ENCODE peak calls at places on chromosomes 11 and 22, in nine cellular contexts. One of them, this sample, is unnamed.

GRCh38 chr11:120807414-120808150 is 216.3 kb upstream of the TBCEL start:
- DNase-seq in HEK293T: no peak
- DNase-seq in heart left ventricle: no peak
- DNase-seq in Calu3: peak
- DNase-seq in caudate nucleus: no peak
- DNase-seq in DMS53: peak
- DNase-seq in skeletal muscle cell: peak
- DNase-seq in activated T-cell treated with anti-CD3 and anti-CD28 coated beads for 24 hours: no peak
- DNase-seq in cardiac muscle cell: no peak
- DNase-seq in this sample: no peak

GRCh38 chr11:6258571-6258998 is 1.1 kb upstream of the CCKBR start:
- DNase-seq in HEK293T: peak
- DNase-seq in heart left ventricle: no peak
- DNase-seq in Calu3: no peak
- DNase-seq in caudate nucleus: peak
- DNase-seq in DMS53: peak
- DNase-seq in skeletal muscle cell: no peak
- DNase-seq in activated T-cell treated with anti-CD3 and anti-CD28 coated beads for 24 hours: no peak
- DNase-seq in cardiac muscle cell: peak
- DNase-seq in this sample: no peak

GRCh38 chr11:6233984-6234313 is 487 bp downstream of the FHIP1B start:
- DNase-seq in HEK293T: no peak
- DNase-seq in heart left ventricle: no peak
- DNase-seq in Calu3: peak
- DNase-seq in caudate nucleus: no peak
- DNase-seq in DMS53: peak
- DNase-seq in skeletal muscle cell: no peak
- DNase-seq in activated T-cell treated with anti-CD3 and anti-CD28 coated beads for 24 hours: no peak
- DNase-seq in cardiac muscle cell: no peak
- DNase-seq in this sample: no peak

GRCh38 chr11:36053901-36054300 is 110.0 kb downstream of the LDLRAD3 start:
- DNase-seq in HEK293T: no peak
- DNase-seq in heart left ventricle: no peak
- DNase-seq in Calu3: no peak
- DNase-seq in caudate nucleus: no peak
- DNase-seq in DMS53: no peak
- DNase-seq in skeletal muscle cell: no peak
- DNase-seq in activated T-cell treated with anti-CD3 and anti-CD28 coated beads for 24 hours: no peak
- DNase-seq in cardiac muscle cell: no peak
- DNase-seq in this sample: no peak

GRCh38 chr22:36156515-36157419 is 3.8 kb downstream of the APOL3 start:
- DNase-seq in HEK293T: no peak
- DNase-seq in heart left ventricle: peak
- DNase-seq in Calu3: peak
- DNase-seq in caudate nucleus: peak
- DNase-seq in DMS53: peak
- DNase-seq in skeletal muscle cell: peak
- DNase-seq in activated T-cell treated with anti-CD3 and anti-CD28 coated beads for 24 hours: peak
- DNase-seq in cardiac muscle cell: peak
- DNase-seq in this sample: peak

GRCh38 chr11:14980854-14981253 is 8.7 kb upstream of the CALCA start:
- DNase-seq in HEK293T: no peak
- DNase-seq in heart left ventricle: peak
- DNase-seq in Calu3: no peak
- DNase-seq in caudate nucleus: no peak
- DNase-seq in DMS53: no peak
- DNase-seq in skeletal muscle cell: peak
- DNase-seq in activated T-cell treated with anti-CD3 and anti-CD28 coated beads for 24 hours: no peak
- DNase-seq in cardiac muscle cell: no peak
- DNase-seq in this sample: no peak

GRCh38 chr11:28108909-28109308 is 721 bp downstream of the METTL15 start:
- DNase-seq in HEK293T: no peak
- DNase-seq in heart left ventricle: no peak
- DNase-seq in Calu3: no peak
- DNase-seq in caudate nucleus: no peak
- DNase-seq in DMS53: peak
- DNase-seq in skeletal muscle cell: no peak
- DNase-seq in activated T-cell treated with anti-CD3 and anti-CD28 coated beads for 24 hours: no peak
- DNase-seq in cardiac muscle cell: no peak
- DNase-seq in this sample: no peak

GRCh38 chr11:75797796-75798195 is 17.2 kb upstream of the UVRAG start:
- DNase-seq in HEK293T: no peak
- DNase-seq in heart left ventricle: no peak
- DNase-seq in Calu3: no peak
- DNase-seq in caudate nucleus: no peak
- DNase-seq in DMS53: no peak
- DNase-seq in skeletal muscle cell: no peak
- DNase-seq in activated T-cell treated with anti-CD3 and anti-CD28 coated beads for 24 hours: no peak
- DNase-seq in cardiac muscle cell: no peak
- DNase-seq in this sample: no peak

GRCh38 chr11:126410649-126411048 is 55.2 kb downstream of the ST3GAL4 start:
- DNase-seq in HEK293T: no peak
- DNase-seq in heart left ventricle: peak
- DNase-seq in Calu3: no peak
- DNase-seq in caudate nucleus: no peak
- DNase-seq in DMS53: no peak
- DNase-seq in skeletal muscle cell: no peak
- DNase-seq in activated T-cell treated with anti-CD3 and anti-CD28 coated beads for 24 hours: no peak
- DNase-seq in cardiac muscle cell: no peak
- DNase-seq in this sample: no peak

GRCh38 chr11:134801526-134801925 is 389.5 kb upstream of the B3GAT1 start:
- DNase-seq in HEK293T: no peak
- DNase-seq in heart left ventricle: no peak
- DNase-seq in Calu3: no peak
- DNase-seq in caudate nucleus: no peak
- DNase-seq in DMS53: no peak
- DNase-seq in skeletal muscle cell: no peak
- DNase-seq in activated T-cell treated with anti-CD3 and anti-CD28 coated beads for 24 hours: no peak
- DNase-seq in cardiac muscle cell: no peak
- DNase-seq in this sample: no peak

GRCh38 chr11:20672575-20672974 is 3.2 kb downstream of the NELL1 start:
- DNase-seq in HEK293T: no peak
- DNase-seq in heart left ventricle: no peak
- DNase-seq in Calu3: peak
- DNase-seq in caudate nucleus: no peak
- DNase-seq in DMS53: peak
- DNase-seq in skeletal muscle cell: no peak
- DNase-seq in activated T-cell treated with anti-CD3 and anti-CD28 coated beads for 24 hours: no peak
- DNase-seq in cardiac muscle cell: peak
- DNase-seq in this sample: no peak

GRCh38 chr11:73759520-73760065 is 1.3 kb downstream of the RAB6A start:
- DNase-seq in HEK293T: no peak
- DNase-seq in heart left ventricle: no peak
- DNase-seq in Calu3: no peak
- DNase-seq in caudate nucleus: no peak
- DNase-seq in DMS53: peak
- DNase-seq in skeletal muscle cell: no peak
- DNase-seq in activated T-cell treated with anti-CD3 and anti-CD28 coated beads for 24 hours: no peak
- DNase-seq in cardiac muscle cell: no peak
- DNase-seq in this sample: no peak

GRCh38 chr11:35364101-35364780 is 55.1 kb downstream of the SLC1A2 start:
- DNase-seq in HEK293T: no peak
- DNase-seq in heart left ventricle: peak
- DNase-seq in Calu3: peak
- DNase-seq in caudate nucleus: no peak
- DNase-seq in DMS53: no peak
- DNase-seq in skeletal muscle cell: peak
- DNase-seq in activated T-cell treated with anti-CD3 and anti-CD28 coated beads for 24 hours: no peak
- DNase-seq in cardiac muscle cell: no peak
- DNase-seq in this sample: no peak

GRCh38 chr11:70073881-70074371 is 4.2 kb upstream of the ANO1 start:
- DNase-seq in HEK293T: no peak
- DNase-seq in heart left ventricle: peak
- DNase-seq in Calu3: no peak
- DNase-seq in caudate nucleus: no peak
- DNase-seq in DMS53: no peak
- DNase-seq in skeletal muscle cell: no peak
- DNase-seq in activated T-cell treated with anti-CD3 and anti-CD28 coated beads for 24 hours: no peak
- DNase-seq in cardiac muscle cell: no peak
- DNase-seq in this sample: no peak

GRCh38 chr11:119055901-119056300 is 1.1 kb downstream of the HYOU1 start:
- DNase-seq in HEK293T: no peak
- DNase-seq in heart left ventricle: no peak
- DNase-seq in Calu3: no peak
- DNase-seq in caudate nucleus: no peak
- DNase-seq in DMS53: peak
- DNase-seq in skeletal muscle cell: no peak
- DNase-seq in activated T-cell treated with anti-CD3 and anti-CD28 coated beads for 24 hours: peak
- DNase-seq in cardiac muscle cell: no peak
- DNase-seq in this sample: peak

GRCh38 chr22:36294801-36295200 is 41.9 kb downstream of the APOL1 start:
- DNase-seq in HEK293T: no peak
- DNase-seq in heart left ventricle: peak
- DNase-seq in Calu3: no peak
- DNase-seq in caudate nucleus: no peak
- DNase-seq in DMS53: no peak
- DNase-seq in skeletal muscle cell: no peak
- DNase-seq in activated T-cell treated with anti-CD3 and anti-CD28 coated beads for 24 hours: no peak
- DNase-seq in cardiac muscle cell: no peak
- DNase-seq in this sample: no peak

GRCh38 chr11:133041928-133042890 is 490.1 kb downstream of the OPCML start:
- DNase-seq in HEK293T: no peak
- DNase-seq in heart left ventricle: no peak
- DNase-seq in Calu3: no peak
- DNase-seq in caudate nucleus: no peak
- DNase-seq in DMS53: no peak
- DNase-seq in skeletal muscle cell: no peak
- DNase-seq in activated T-cell treated with anti-CD3 and anti-CD28 coated beads for 24 hours: no peak
- DNase-seq in cardiac muscle cell: no peak
- DNase-seq in this sample: no peak

GRCh38 chr11:71451596-71452353 is 1.2 kb upstream of the NADSYN1 start:
- DNase-seq in HEK293T: peak
- DNase-seq in heart left ventricle: no peak
- DNase-seq in Calu3: peak
- DNase-seq in caudate nucleus: no peak
- DNase-seq in DMS53: peak
- DNase-seq in skeletal muscle cell: no peak
- DNase-seq in activated T-cell treated with anti-CD3 and anti-CD28 coated beads for 24 hours: no peak
- DNase-seq in cardiac muscle cell: peak
- DNase-seq in this sample: peak